ENCODE peak calls at places on chromosomes 7 and 10, in four cellular contexts. One of them, this sample, is unnamed.

GRCh38 chr10:59047957-59048618 is 128.4 kb upstream of the PHYHIPL start:
- DNase-seq in H1: no peak
- DNase-seq in neuronal stem cell: no peak
- DNase-seq in IMR-90: no peak
- DNase-seq in this sample: no peak

GRCh38 chr10:70132098-70133029 is at the start of gene AIFM2:
- DNase-seq in neuronal stem cell: peak; percentile 40
- DNase-seq in IMR-90: peak; percentile 61
- DNase-seq in H1: no peak
- DNase-seq in this sample: peak; percentile 79

GRCh38 chr10:60820093-60820769 is 42.0 kb downstream of the CDK1 start:
- DNase-seq in H1: no peak
- DNase-seq in IMR-90: peak; percentile 51
- DNase-seq in neuronal stem cell: no peak
- DNase-seq in this sample: no peak

GRCh38 chr7:135262623-135263320 is 29.1 kb downstream of the STRA8 start:
- DNase-seq in IMR-90: no peak
- DNase-seq in H1: no peak
- DNase-seq in neuronal stem cell: no peak
- DNase-seq in this sample: peak; percentile 8

GRCh38 chr10:96655577-96656213 is 64.6 kb downstream of the PIK3AP1 start:
- DNase-seq in H1: no peak
- DNase-seq in neuronal stem cell: no peak
- DNase-seq in IMR-90: no peak
- DNase-seq in this sample: no peak

GRCh38 chr7:1516586-1517251 is 12.5 kb upstream of the INTS1 start:
- DNase-seq in IMR-90: no peak
- DNase-seq in neuronal stem cell: no peak
- DNase-seq in H1: no peak
- DNase-seq in this sample: no peak

GRCh38 chr10:132274581-132274980 is 33.2 kb downstream of the STK32C start:
- DNase-seq in IMR-90: no peak
- DNase-seq in neuronal stem cell: no peak
- DNase-seq in H1: no peak
- DNase-seq in this sample: no peak

GRCh38 chr10:123573236-123574147 is 92.7 kb upstream of the GPR26 start:
- DNase-seq in neuronal stem cell: peak; percentile 44
- DNase-seq in IMR-90: no peak
- DNase-seq in H1: peak; percentile 73
- DNase-seq in this sample: peak; percentile 92

GRCh38 chr10:122419016-122419415 is 35.4 kb upstream of the ARMS2 start:
- DNase-seq in neuronal stem cell: no peak
- DNase-seq in IMR-90: no peak
- DNase-seq in H1: no peak
- DNase-seq in this sample: no peak

GRCh38 chr7:22277375-22277774 is 79.6 kb downstream of the RAPGEF5 start:
- DNase-seq in neuronal stem cell: no peak
- DNase-seq in IMR-90: no peak
- DNase-seq in H1: no peak
- DNase-seq in this sample: no peak

GRCh38 chr10:59906417-59907202 is at the start of gene CCDC6:
- DNase-seq in IMR-90: peak; percentile 90
- DNase-seq in H1: peak; percentile 51
- DNase-seq in neuronal stem cell: peak; percentile 89
- DNase-seq in this sample: peak; percentile 89

GRCh38 chr7:5769571-5769970 is 11.9 kb downstream of the RNF216 start:
- DNase-seq in H1: no peak
- DNase-seq in neuronal stem cell: no peak
- DNase-seq in IMR-90: no peak
- DNase-seq in this sample: no peak

GRCh38 chr7:132489776-132490237 is 86.5 kb downstream of the PLXNA4 start:
- DNase-seq in neuronal stem cell: no peak
- DNase-seq in IMR-90: no peak
- DNase-seq in H1: no peak
- DNase-seq in this sample: no peak

GRCh38 chr10:29749150-29749549 is 114.4 kb upstream of the SVIL start:
- DNase-seq in neuronal stem cell: no peak
- DNase-seq in H1: no peak
- DNase-seq in IMR-90: no peak
- DNase-seq in this sample: no peak
- H3K27me3 ChIP-seq in neuronal stem cell: no peaks in the 10 kb centered on the region
- H3K27me3 ChIP-seq in H1: no peaks in the 10 kb centered on the region
- H3K27me3 ChIP-seq in IMR-90: peaks cover 2% of the 10 kb centered on the region
- H3K27me3 ChIP-seq in this sample: no peaks in the 10 kb centered on the region

GRCh38 chr10:44948713-44949112 is 10.9 kb upstream of the RASSF4 start:
- DNase-seq in neuronal stem cell: no peak
- DNase-seq in H1: no peak
- DNase-seq in IMR-90: no peak
- DNase-seq in this sample: peak; percentile 5

GRCh38 chr10:44949127-44949802 is 10.3 kb upstream of the RASSF4 start:
- DNase-seq in neuronal stem cell: no peak
- DNase-seq in IMR-90: no peak
- DNase-seq in H1: no peak
- DNase-seq in this sample: peak; percentile 16

GRCh38 chr10:44951827-44952226 is 7.8 kb upstream of the RASSF4 start:
- DNase-seq in IMR-90: no peak
- DNase-seq in H1: no peak
- DNase-seq in neuronal stem cell: no peak
- DNase-seq in this sample: no peak

GRCh38 chr10:44949915-44950314 is 9.7 kb upstream of the RASSF4 start:
- DNase-seq in neuronal stem cell: no peak
- DNase-seq in H1: no peak
- DNase-seq in IMR-90: no peak
- DNase-seq in this sample: peak; percentile 9

DNA sequence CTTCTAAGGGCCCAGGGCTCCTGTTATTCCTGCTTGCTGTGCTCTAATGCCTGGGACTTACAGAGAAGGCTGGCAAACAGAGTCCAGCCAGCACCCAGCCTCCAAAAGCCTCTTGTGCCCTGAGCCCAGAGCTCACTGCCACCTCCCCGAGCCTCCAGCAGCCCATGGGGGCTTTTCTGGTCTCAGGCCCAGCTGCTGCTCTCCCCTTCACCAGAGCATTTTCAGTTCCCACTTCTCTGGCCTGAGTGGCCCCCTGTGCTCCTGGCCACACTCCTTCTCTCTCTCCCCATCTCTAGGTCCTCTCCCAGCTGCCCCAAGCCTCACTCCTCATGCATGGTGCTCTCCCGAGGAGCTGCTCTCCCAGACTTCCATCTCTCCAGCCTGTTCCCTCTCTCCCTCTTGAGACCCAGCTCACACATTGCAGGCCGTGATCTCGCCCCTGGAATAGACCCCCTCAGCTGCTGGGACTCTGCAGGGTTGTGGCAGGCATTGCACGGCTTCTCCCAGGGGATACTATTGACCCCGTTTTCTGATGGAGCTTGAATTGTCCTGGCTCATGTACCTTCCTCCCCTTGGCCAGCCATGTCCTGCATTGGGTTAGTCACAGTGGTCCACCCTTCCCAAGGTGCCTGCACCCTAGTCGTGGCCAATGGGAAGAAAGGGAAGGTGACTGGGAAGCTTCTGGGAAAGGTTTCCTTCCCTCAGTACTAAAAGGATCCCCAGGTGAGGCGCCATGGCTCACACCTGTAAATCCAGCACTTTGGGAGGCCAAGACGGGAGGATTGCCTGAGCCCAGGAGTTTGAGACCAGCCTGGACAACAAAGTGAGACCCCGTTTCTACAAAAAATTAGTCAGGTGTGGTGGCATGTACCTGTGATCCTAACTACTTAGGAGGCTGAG is 9.0 kb upstream of the RASSF4 start:
- DNase-seq in H1: no peak
- DNase-seq in neuronal stem cell: no peak
- DNase-seq in IMR-90: no peak
- DNase-seq in this sample: peak; percentile 20
- H3K14ac ChIP-seq in H1: no peak overlapping the region
- H3K14ac ChIP-seq in neuronal stem cell: no peak overlapping the region
- H3K14ac ChIP-seq in IMR-90: peak overlapping the region; percentile 21
- H3K14ac ChIP-seq in this sample: no peak overlapping the region

GRCh38 chr7:157004050-157004838 is 6.2 kb downstream of the MNX1 start:
- DNase-seq in neuronal stem cell: no peak
- DNase-seq in IMR-90: peak; percentile 13
- DNase-seq in H1: no peak
- DNase-seq in this sample: no peak

GRCh38 chr7:157001920-157002818 is 8.3 kb downstream of the MNX1 start:
- DNase-seq in H1: no peak
- DNase-seq in neuronal stem cell: no peak
- DNase-seq in IMR-90: no peak
- DNase-seq in this sample: peak; percentile 44

GRCh38 chr7:157000741-157001653 is 9.5 kb downstream of the MNX1 start:
- DNase-seq in neuronal stem cell: no peak
- DNase-seq in IMR-90: no peak
- DNase-seq in H1: no peak
- DNase-seq in this sample: no peak

GRCh38 chr7:157003445-157004049 is 6.9 kb downstream of the MNX1 start:
- DNase-seq in IMR-90: no peak
- DNase-seq in neuronal stem cell: no peak
- DNase-seq in H1: no peak
- DNase-seq in this sample: peak; percentile 83

GRCh38 chr7:157002819-157003421 is 7.5 kb downstream of the MNX1 start:
- DNase-seq in neuronal stem cell: no peak
- DNase-seq in IMR-90: no peak
- DNase-seq in H1: no peak
- DNase-seq in this sample: peak; percentile 71
- H3K27me3 ChIP-seq in neuronal stem cell: peaks cover 58% of the 10 kb centered on the region
- H3K27me3 ChIP-seq in IMR-90: peaks cover 96% of the 10 kb centered on the region
- H3K27me3 ChIP-seq in H1: peaks cover 99% of the 10 kb centered on the region
- H3K27me3 ChIP-seq in this sample: peaks cover 90% of the 10 kb centered on the region

GRCh38 chr7:39951156-39951942 is 1.3 kb downstream of the CDK13 start:
- DNase-seq in H1: no peak
- DNase-seq in neuronal stem cell: peak; percentile 62
- DNase-seq in IMR-90: peak; percentile 52
- DNase-seq in this sample: peak; percentile 77
- H3K14ac ChIP-seq in H1: no peak overlapping the region
- H3K14ac ChIP-seq in neuronal stem cell: peak overlapping the region; percentile 97
- H3K14ac ChIP-seq in IMR-90: peak overlapping the region; percentile 90
- H3K14ac ChIP-seq in this sample: peak overlapping the region; percentile 47

This sample was measured in H9.